ENCODE peak calls at places on chromosomes 13 and 19, in six cellular contexts. J is body of pancreas; V is tibial nerve; N is CD4-positive, alpha-beta memory T cell; L is effector memory CD4-positive, alpha-beta T cell; U is uterus. I is an unnamed sample. For H3K4me1, the result is how much of the 10 kb centered on the place peaks cover.

GRCh38 chr19:49109051-49109450 is 5.1 kb upstream of the LIN7B start:
- DNase-seq in U (no peak), L (no peak), V (no peak), N (no peak), J (no peak), I (no peak)

GRCh38 chr19:40219721-40220276 is 1.6 kb upstream of the TTC9B start:
- DNase-seq in L (no peak), J (no peak), V (no peak), U (peak), N (no peak), I (no peak)

GRCh38 chr13:105721056-105721455 is 814.4 kb downstream of the EFNB2 start:
- DNase-seq in J (no peak), U (no peak), L (no peak), N (no peak), V (no peak), I (no peak)

GRCh38 chr13:80469841-80470378 is 129.0 kb upstream of the SPRY2 start:
- DNase-seq in L (no peak), V (peak), J (peak), N (no peak), U (peak), I (peak)

GRCh38 chr19:54523403-54523802 is 20.8 kb downstream of the LAIR2 start:
- DNase-seq in U (peak), N (no peak), L (no peak), V (no peak), J (no peak), I (no peak)

GRCh38 chr13:94061316-94061715 is 418.2 kb downstream of the DCT start:
- DNase-seq in V (no peak), N (no peak), J (no peak), L (no peak), U (no peak), I (no peak)

GRCh38 chr19:43526884-43527859 is at the start of gene ETHE1:
- DNase-seq in N (peak), V (peak), L (peak), U (peak), J (peak), I (peak)

GRCh38 chr13:37811441-37811840 is 58.1 kb downstream of the TRPC4 start:
- DNase-seq in V (no peak), J (no peak), L (no peak), U (no peak), N (no peak), I (no peak)

GRCh38 chr13:91145806-91146205 is 201.7 kb upstream of the MIR17HG start:
- DNase-seq in V (no peak), N (no peak), L (no peak), U (no peak), J (no peak), I (no peak)

GRCh38 chr13:69331245-69331644 is 776.4 kb upstream of the ATXN8OS start:
- DNase-seq in U (no peak), J (no peak), V (no peak), N (no peak), L (no peak), I (no peak)

DNA sequence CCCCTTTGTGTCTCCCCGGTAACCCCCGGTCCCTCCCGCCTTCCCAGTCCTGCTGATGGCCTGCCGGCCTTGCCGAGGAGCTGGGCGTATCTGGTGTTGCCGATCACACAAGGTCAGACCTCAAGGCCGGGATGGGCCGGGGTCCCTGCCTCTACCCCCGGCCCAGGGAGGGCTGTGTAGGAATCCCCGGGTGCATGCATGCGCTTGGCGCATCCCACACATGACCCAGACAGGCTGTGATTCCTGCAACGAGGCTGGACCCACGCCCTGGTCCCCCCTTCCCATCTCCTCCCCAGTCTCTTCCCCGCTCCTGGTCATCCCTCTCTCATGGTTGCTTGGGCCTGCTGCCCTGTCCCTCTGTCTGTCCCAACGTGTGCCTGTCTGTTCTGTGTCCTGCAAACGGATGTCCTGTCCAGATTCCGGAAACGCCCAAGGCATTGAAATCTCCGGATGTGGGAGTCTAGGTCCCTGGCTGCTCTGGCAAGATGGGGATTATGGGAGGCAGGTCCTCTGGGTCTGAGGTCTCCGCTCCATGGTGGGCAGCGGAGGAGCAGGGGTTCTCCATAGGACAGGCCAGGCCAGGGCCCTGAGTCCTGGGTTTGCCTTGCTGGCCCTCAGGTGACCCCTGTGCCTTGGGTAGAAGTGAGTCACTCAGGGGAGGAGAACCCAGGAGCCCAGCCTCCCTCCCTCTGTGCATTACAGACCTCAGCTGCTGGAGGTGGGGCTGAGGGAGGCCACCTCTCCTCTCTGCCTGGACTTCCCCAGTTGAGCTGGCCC is 1.6 kb downstream of the PKN1 start:
- DNase-seq in J (peak), V (no peak), U (peak), L (no peak), N (no peak), I (peak)
- H3K4me1 ChIP-seq in J (under half), V (under half), U (under half), L (under half), N (under half), I (under half)

GRCh38 chr13:51626749-51627148 is 42.5 kb downstream of the WDFY2 start:
- DNase-seq in N (no peak), L (no peak), V (no peak), U (no peak), J (peak), I (no peak)

GRCh38 chr13:51623473-51623872 is 39.2 kb downstream of the WDFY2 start:
- DNase-seq in U (no peak), L (no peak), N (no peak), J (no peak), V (no peak), I (no peak)

GRCh38 chr13:51624207-51624606 is 39.9 kb downstream of the WDFY2 start:
- DNase-seq in V (no peak), L (no peak), J (no peak), U (no peak), N (no peak), I (no peak)

GRCh38 chr13:51624695-51625345 is 40.6 kb downstream of the WDFY2 start:
- DNase-seq in J (no peak), U (no peak), N (no peak), L (no peak), V (no peak), I (no peak)

DNA sequence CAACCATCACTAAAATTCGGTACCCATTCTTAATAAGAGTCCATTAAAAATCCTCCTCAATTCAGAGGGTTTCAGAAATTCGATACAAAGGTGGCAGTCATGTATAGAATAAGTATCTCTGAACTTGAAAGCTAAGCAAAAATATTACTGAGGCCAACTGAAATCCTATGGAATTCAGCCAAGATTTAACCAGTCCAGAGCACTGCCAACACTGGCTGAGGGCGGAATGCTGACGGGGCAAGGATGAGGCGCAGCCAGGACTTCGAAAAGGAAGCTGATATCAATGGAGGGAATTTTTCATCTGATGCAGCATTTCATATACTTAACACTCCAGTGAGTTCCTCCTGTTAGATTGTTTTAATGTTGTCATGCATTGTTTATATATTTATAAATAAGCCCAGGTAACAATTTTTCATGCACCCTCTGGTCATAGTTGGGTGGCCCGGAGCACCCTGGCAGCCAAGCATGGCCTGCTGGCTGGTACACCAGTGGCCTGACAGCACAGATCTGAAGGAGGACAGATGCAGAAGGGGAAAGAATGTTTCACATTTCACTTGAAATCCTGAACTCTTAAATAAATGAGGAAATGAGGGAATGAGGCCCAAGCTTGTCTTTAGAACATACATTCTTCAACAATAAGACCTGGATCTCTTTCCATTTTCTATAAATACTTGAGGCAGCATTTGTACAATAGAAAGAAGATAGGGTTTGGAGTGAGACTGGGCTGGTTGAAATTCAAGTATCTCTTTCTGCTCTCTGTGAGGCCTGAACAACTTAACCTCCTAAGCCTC is 41.5 kb downstream of the WDFY2 start:
- DNase-seq in L (no peak), N (no peak), V (no peak), J (peak), U (no peak), I (peak)
- H3K27ac ChIP-seq in L (no peak), N (no peak), V (no peak), J (peak), U (peak), I (no peak)

GRCh38 chr19:576768-577438 is 4.5 kb downstream of the BSG start:
- DNase-seq in N (no peak), V (no peak), U (no peak), J (no peak), L (no peak), I (no peak)

GRCh38 chr19:575527-576506 is 3.4 kb downstream of the BSG start:
- DNase-seq in J (peak), N (no peak), U (peak), V (no peak), L (no peak), I (no peak)

GRCh38 chr19:579111-579841 is 6.9 kb downstream of the BSG start:
- DNase-seq in U (no peak), L (no peak), J (no peak), N (no peak), V (no peak), I (no peak)

GRCh38 chr19:579842-580155 is 7.4 kb downstream of the BSG start:
- DNase-seq in N (no peak), J (no peak), V (no peak), U (no peak), L (no peak), I (no peak)

GRCh38 chr19:577439-578392 is 5.3 kb downstream of the BSG start:
- DNase-seq in J (no peak), U (no peak), L (no peak), V (no peak), N (no peak), I (no peak)
- H3K4me1 ChIP-seq in J (under half), U (under half), L (under half), V (under half), N (under half), I (under half)

GRCh38 chr13:46180393-46180792 is 1.6 kb downstream of the LCP1 start:
- DNase-seq in V (no peak), N (no peak), U (no peak), J (no peak), L (no peak), I (no peak)

GRCh38 chr13:46182491-46182877 is 507 bp upstream of the LCP1 start:
- DNase-seq in J (no peak), L (no peak), V (no peak), N (no peak), U (no peak), I (no peak)

GRCh38 chr13:46183018-46183940 is 1.3 kb upstream of the LCP1 start:
- DNase-seq in L (no peak), U (no peak), N (no peak), J (no peak), V (no peak), I (no peak)

GRCh38 chr13:46179576-46180368 is 2.2 kb downstream of the LCP1 start:
- DNase-seq in J (peak), L (peak), V (peak), N (peak), U (no peak), I (peak)

DNA sequence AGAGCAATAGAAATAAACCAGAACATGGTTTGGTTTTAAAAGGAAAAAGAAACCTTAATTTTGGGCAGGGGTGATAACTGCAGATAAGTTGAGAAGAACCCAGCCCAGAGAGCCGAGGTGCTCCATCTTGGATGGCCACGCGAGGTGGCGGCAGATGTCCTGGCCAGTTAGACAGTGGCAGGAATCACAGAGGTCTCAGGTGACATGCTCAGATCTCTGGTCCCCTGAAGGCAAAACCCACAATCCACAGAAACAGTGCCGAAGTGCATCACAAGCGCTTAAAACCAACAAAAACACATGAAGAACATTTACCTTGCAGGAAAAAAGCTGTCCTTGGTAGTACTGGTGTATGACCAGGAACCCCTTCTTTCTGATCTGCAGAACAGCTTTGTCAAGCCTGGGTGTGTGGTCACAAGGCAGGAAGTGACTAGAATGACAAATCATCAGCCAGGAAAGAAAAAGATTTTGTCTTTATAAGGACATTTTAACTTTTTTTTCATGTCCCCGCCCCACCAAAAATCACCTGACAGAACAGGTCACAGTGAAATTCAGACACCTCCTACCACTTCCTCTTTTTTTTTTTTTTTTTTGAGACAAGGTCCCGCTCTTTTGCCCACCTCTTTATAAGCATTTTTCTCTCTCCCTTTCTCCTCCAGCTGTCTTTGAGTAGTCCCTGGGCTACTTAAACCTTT is at the start of gene LCP1:
- DNase-seq in V (peak), L (peak), N (peak), J (no peak), U (no peak), I (no peak)
- H3K27ac ChIP-seq in V (peak), L (peak), N (peak), J (no peak), U (peak), I (no peak)

GRCh38 chr19:16259385-16260159 is 61.9 kb downstream of the AP1M1 start:
- DNase-seq in U (no peak), N (no peak), L (no peak), V (no peak), J (no peak), I (no peak)
- H3K4me1 ChIP-seq in U (under half), N (half or more), L (under half), V (under half), J (under half), I (under half)

DNA sequence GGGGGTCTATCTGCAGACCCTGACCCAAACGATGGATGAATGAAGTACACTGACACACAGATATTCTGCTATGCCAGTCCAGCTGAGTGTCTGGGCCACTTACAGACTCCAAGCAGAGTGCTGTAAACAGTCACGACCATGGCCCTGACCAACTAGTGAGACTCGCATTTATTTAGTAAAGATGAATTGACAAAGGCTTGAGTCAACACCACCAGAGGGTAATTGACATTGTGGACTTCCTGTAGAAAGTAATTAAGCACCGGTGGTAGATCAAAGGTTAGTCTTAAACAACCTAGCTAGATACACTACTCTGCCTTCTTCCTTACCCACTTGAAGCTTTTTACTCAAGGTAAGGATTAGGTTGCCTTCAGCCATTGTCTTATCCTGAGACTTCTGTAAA is 63.4 kb upstream of the KPNA3 start:
- DNase-seq in N (no peak), L (no peak), U (no peak), V (no peak), J (no peak), I (no peak)
- H3K27ac ChIP-seq in N (no peak), L (no peak), U (no peak), V (no peak), J (no peak), I (no peak)

GRCh38 chr19:661427-662196 is 1.4 kb downstream of the RNF126 start:
- DNase-seq in J (peak), V (no peak), N (peak), L (peak), U (no peak), I (no peak)
- H3K4me1 ChIP-seq in J (half or more), V (half or more), N (half or more), L (half or more), U (under half), I (under half)

DNA sequence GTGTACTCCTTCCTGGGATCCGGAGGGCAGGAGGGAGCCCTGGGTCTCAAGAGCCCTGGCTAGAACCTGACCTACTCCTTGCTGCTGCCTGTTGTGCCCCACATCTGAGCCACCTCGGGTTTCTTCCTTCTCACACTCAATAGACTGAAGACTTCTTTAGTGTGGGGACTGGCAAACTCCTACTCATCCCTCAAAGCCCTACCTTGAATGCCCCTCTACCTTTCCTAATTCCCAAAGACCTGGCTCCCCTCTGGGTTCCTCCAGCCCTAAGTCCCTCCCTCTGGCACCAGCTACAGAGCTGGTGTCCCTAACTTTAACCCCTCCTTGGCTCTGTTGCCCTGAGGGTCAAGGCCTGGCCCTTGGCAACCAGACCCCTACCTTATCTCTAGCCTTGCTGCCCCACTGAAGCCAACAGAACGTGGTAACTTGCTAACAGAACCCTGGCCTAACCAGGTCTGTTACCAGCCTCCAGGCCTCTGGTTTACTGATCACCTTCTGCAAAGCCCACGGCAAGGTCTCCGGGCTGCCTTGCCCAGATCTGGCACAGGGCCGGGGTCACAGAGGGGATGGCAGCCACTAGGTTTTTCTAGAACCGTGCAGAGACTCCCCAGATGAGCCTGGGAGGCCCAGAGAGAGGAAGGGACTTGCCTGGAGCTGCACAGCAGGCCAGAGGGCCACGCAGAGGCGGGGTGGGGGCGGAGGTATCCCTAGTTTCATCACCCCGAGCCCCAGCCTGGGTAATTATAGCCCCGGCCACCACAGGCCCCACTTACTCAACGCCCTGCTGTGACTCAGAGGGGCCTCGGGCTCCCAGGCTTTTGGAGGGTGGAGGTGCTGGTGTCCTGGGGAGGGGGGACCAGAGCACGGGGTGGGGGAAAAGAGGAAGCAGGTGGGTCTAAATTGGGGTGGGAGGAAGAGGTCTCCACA is 15.3 kb downstream of the ZBTB7A start:
- DNase-seq in U (peak), L (no peak), N (no peak), V (no peak), J (no peak), I (peak)
- H3K27ac ChIP-seq in U (no peak), L (peak), N (no peak), V (peak), J (peak), I (no peak)

GRCh38 chr19:7699003-7699402 is 2.9 kb downstream of the FCER2 start:
- DNase-seq in J (no peak), L (no peak), U (no peak), N (no peak), V (no peak), I (no peak)
- H3K4me1 ChIP-seq in J (under half), L (under half), U (under half), N (under half), V (under half), I (under half)

I was measured in aorta.